ENCODE peak calls at places on chromosome 16, in five cellular contexts. One of them, this sample, is unnamed.

GRCh38 chr16:8962393-8963009 is 1.2 kb downstream of the USP7 start:
- DNase-seq in PC-9: peak; percentile 38
- DNase-seq in SK-N-SH: peak; percentile 53
- DNase-seq in GM23248: peak; percentile 48
- DNase-seq in PC-3: peak; percentile 8
- DNase-seq in this sample: peak; percentile 95

GRCh38 chr16:73012341-73012740 is 35.6 kb downstream of the ZFHX3 start:
- DNase-seq in PC-9: no peak
- DNase-seq in SK-N-SH: no peak
- DNase-seq in GM23248: no peak
- DNase-seq in PC-3: no peak
- DNase-seq in this sample: no peak

GRCh38 chr16:48203974-48204824 is 39.9 kb upstream of the LONP2 start:
- DNase-seq in PC-9: no peak
- DNase-seq in SK-N-SH: no peak
- DNase-seq in GM23248: no peak
- DNase-seq in PC-3: no peak
- DNase-seq in this sample: no peak

GRCh38 chr16:17404903-17405691 is 65.7 kb downstream of the XYLT1 start:
- DNase-seq in PC-9: no peak
- DNase-seq in SK-N-SH: peak; percentile 21
- DNase-seq in GM23248: peak; percentile 95
- DNase-seq in PC-3: no peak
- DNase-seq in this sample: no peak

GRCh38 chr16:82460761-82461160 is 166.0 kb upstream of the CDH13 start:
- DNase-seq in PC-9: no peak
- DNase-seq in SK-N-SH: no peak
- DNase-seq in GM23248: no peak
- DNase-seq in PC-3: no peak
- DNase-seq in this sample: no peak

GRCh38 chr16:9256196-9256595 is 164.8 kb downstream of the HAPSTR1 start:
- DNase-seq in PC-9: no peak
- DNase-seq in SK-N-SH: peak; percentile 34
- DNase-seq in GM23248: peak; percentile 16
- DNase-seq in PC-3: peak; percentile 39
- DNase-seq in this sample: peak; percentile 56

GRCh38 chr16:351804-352520 is 561 bp downstream of the AXIN1 start:
- DNase-seq in PC-9: no peak
- DNase-seq in SK-N-SH: no peak
- DNase-seq in GM23248: peak; percentile 61
- DNase-seq in PC-3: no peak
- DNase-seq in this sample: peak; percentile 14

GRCh38 chr16:88077328-88078108 is 126.3 kb downstream of the BANP start:
- DNase-seq in PC-9: no peak
- DNase-seq in SK-N-SH: peak; percentile 75
- DNase-seq in GM23248: no peak
- DNase-seq in PC-3: no peak
- DNase-seq in this sample: no peak

GRCh38 chr16:66549284-66550131 is at the start of gene TK2:
- DNase-seq in PC-9: no peak
- DNase-seq in SK-N-SH: peak; percentile 91
- DNase-seq in GM23248: peak; percentile 91
- DNase-seq in PC-3: peak; percentile 30
- DNase-seq in this sample: peak; percentile 65

GRCh38 chr16:53156516-53156915 is 101.7 kb downstream of the CHD9 start:
- DNase-seq in PC-9: no peak
- DNase-seq in SK-N-SH: no peak
- DNase-seq in GM23248: peak; percentile 69
- DNase-seq in PC-3: no peak
- DNase-seq in this sample: no peak

GRCh38 chr16:82769845-82770244 is 143.1 kb downstream of the CDH13 start:
- DNase-seq in PC-9: no peak
- DNase-seq in SK-N-SH: no peak
- DNase-seq in GM23248: no peak
- DNase-seq in PC-3: no peak
- DNase-seq in this sample: no peak

GRCh38 chr16:85550422-85551318 is 62.5 kb upstream of the GSE1 start:
- DNase-seq in PC-9: no peak
- DNase-seq in SK-N-SH: no peak
- DNase-seq in GM23248: no peak
- DNase-seq in PC-3: no peak
- DNase-seq in this sample: no peak

GRCh38 chr16:86555763-86556130 is 712 bp upstream of the MTHFSD start:
- DNase-seq in PC-9: no peak
- DNase-seq in SK-N-SH: no peak
- DNase-seq in GM23248: peak; percentile 49
- DNase-seq in PC-3: no peak
- DNase-seq in this sample: no peak

GRCh38 chr16:21001262-21001661 is 100.7 kb downstream of the LYRM1 start:
- DNase-seq in PC-9: no peak
- DNase-seq in SK-N-SH: peak; percentile 26
- DNase-seq in GM23248: peak; percentile 35
- DNase-seq in PC-3: peak; percentile 13
- DNase-seq in this sample: peak; percentile 17

GRCh38 chr16:46882304-46882939 is 1.7 kb upstream of the GPT2 start:
- DNase-seq in PC-9: no peak
- DNase-seq in SK-N-SH: no peak
- DNase-seq in GM23248: no peak
- DNase-seq in PC-3: no peak
- DNase-seq in this sample: no peak

GRCh38 chr16:1105888-1106620 is 10.0 kb upstream of the C1QTNF8 start:
- DNase-seq in PC-9: no peak
- DNase-seq in SK-N-SH: peak; percentile 98
- DNase-seq in GM23248: peak; percentile 81
- DNase-seq in PC-3: peak; percentile 64
- DNase-seq in this sample: no peak

GRCh38 chr16:49094471-49094870 is 187.2 kb downstream of the CBLN1 start:
- DNase-seq in PC-9: no peak
- DNase-seq in SK-N-SH: no peak
- DNase-seq in GM23248: no peak
- DNase-seq in PC-3: no peak
- DNase-seq in this sample: no peak

GRCh38 chr16:81265658-81266451 is 27.4 kb downstream of the BCO1 start:
- DNase-seq in PC-9: no peak
- DNase-seq in SK-N-SH: no peak
- DNase-seq in GM23248: peak; percentile 10
- DNase-seq in PC-3: peak; percentile 31
- DNase-seq in this sample: no peak

GRCh38 chr16:54027126-54027922 is 259.3 kb downstream of the IRX3 start:
- DNase-seq in PC-9: peak; percentile 96
- DNase-seq in SK-N-SH: peak; percentile 12
- DNase-seq in GM23248: peak; percentile 59
- DNase-seq in PC-3: peak; percentile 6
- DNase-seq in this sample: no peak

GRCh38 chr16:15888072-15888976 is at the start of gene CEP20:
- DNase-seq in PC-9: peak; percentile 97
- DNase-seq in SK-N-SH: peak; percentile 98
- DNase-seq in GM23248: peak; percentile 100
- DNase-seq in PC-3: peak; percentile 97
- DNase-seq in this sample: peak; percentile 100

GRCh38 chr16:495127-495748 is 32.3 kb upstream of the CAPN15 start:
- DNase-seq in PC-9: no peak
- DNase-seq in SK-N-SH: peak; percentile 69
- DNase-seq in GM23248: peak; percentile 58
- DNase-seq in PC-3: peak; percentile 45
- DNase-seq in this sample: no peak

GRCh38 chr16:81696136-81696958 is 82.7 kb upstream of the PLCG2 start:
- DNase-seq in PC-9: no peak
- DNase-seq in SK-N-SH: no peak
- DNase-seq in GM23248: no peak
- DNase-seq in PC-3: no peak
- DNase-seq in this sample: no peak

GRCh38 chr16:28321700-28322411 is 29.5 kb downstream of the SBK1 start:
- DNase-seq in PC-9: no peak
- DNase-seq in SK-N-SH: peak; percentile 80
- DNase-seq in GM23248: peak; percentile 63
- DNase-seq in PC-3: peak; percentile 47
- DNase-seq in this sample: peak; percentile 41

GRCh38 chr16:85624646-85625045 is 11.5 kb downstream of the GSE1 start:
- DNase-seq in PC-9: no peak
- DNase-seq in SK-N-SH: no peak
- DNase-seq in GM23248: no peak
- DNase-seq in PC-3: no peak
- DNase-seq in this sample: no peak

GRCh38 chr16:56643833-56644232 is 5.4 kb downstream of the MT1A start:
- DNase-seq in PC-9: no peak
- DNase-seq in SK-N-SH: no peak
- DNase-seq in GM23248: no peak
- DNase-seq in PC-3: no peak
- DNase-seq in this sample: no peak
- H3K4me3 ChIP-seq in PC-9: peak overlapping the region; percentile 32
- H3K4me3 ChIP-seq in SK-N-SH: no peak overlapping the region
- H3K4me3 ChIP-seq in GM23248: peak overlapping the region; percentile 23
- H3K4me3 ChIP-seq in PC-3: no peak overlapping the region
- H3K4me3 ChIP-seq in this sample: peak overlapping the region; percentile 32

GRCh38 chr16:68707341-68708152 is 29.5 kb upstream of the CDH1 start:
- DNase-seq in PC-9: peak; percentile 96
- DNase-seq in SK-N-SH: no peak
- DNase-seq in GM23248: no peak
- DNase-seq in PC-3: peak; percentile 80
- DNase-seq in this sample: no peak
- H3K9me2 ChIP-seq in PC-9: no peaks in the 10 kb centered on the region
- H3K9me2 ChIP-seq in SK-N-SH: no peaks in the 10 kb centered on the region
- H3K9me2 ChIP-seq in GM23248: no peaks in the 10 kb centered on the region
- H3K9me2 ChIP-seq in PC-3: no peaks in the 10 kb centered on the region
- H3K9me2 ChIP-seq in this sample: no peaks in the 10 kb centered on the region

DNA sequence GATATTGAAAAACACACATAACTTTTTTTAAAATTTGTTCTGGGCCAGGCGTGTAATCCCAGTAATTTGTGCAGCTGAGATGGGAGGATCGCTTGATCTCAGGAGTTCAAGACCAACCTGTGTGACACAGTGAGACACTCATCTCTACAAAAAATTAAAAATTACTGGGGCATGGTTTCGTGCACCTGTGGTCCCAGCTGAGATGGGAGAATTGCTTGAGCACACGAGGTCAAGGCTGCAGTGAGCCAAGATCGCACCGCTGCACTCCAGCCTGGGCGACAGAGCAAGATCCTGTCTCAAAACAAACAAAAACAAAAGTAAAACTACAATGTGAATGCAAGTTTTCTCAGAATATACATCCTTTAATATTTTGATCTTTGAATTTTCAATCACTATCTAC is 15.1 kb downstream of the C16orf54 start:
- DNase-seq in PC-9: no peak
- DNase-seq in SK-N-SH: no peak
- DNase-seq in GM23248: no peak
- DNase-seq in PC-3: no peak
- DNase-seq in this sample: peak; percentile 81
- H3F3A ChIP-seq in PC-9: no peaks in the 10 kb centered on the region
- H3F3A ChIP-seq in SK-N-SH: no peaks in the 10 kb centered on the region
- H3F3A ChIP-seq in GM23248: no peaks in the 10 kb centered on the region
- H3F3A ChIP-seq in PC-3: no peaks in the 10 kb centered on the region
- H3F3A ChIP-seq in this sample: peaks cover 30% of the 10 kb centered on the region

GRCh38 chr16:84278333-84278732 is 16.3 kb upstream of the WFDC1 start:
- DNase-seq in PC-9: no peak
- DNase-seq in SK-N-SH: no peak
- DNase-seq in GM23248: no peak
- DNase-seq in PC-3: no peak
- DNase-seq in this sample: no peak
- H3K4me3 ChIP-seq in PC-9: no peak overlapping the region
- H3K4me3 ChIP-seq in SK-N-SH: no peak overlapping the region
- H3K4me3 ChIP-seq in GM23248: no peak overlapping the region
- H3K4me3 ChIP-seq in PC-3: no peak overlapping the region
- H3K4me3 ChIP-seq in this sample: no peak overlapping the region

GRCh38 chr16:24322106-24322505 is 66.0 kb downstream of the CACNG3 start:
- DNase-seq in PC-9: no peak
- DNase-seq in SK-N-SH: no peak
- DNase-seq in GM23248: no peak
- DNase-seq in PC-3: no peak
- DNase-seq in this sample: no peak
- H3K9me2 ChIP-seq in PC-9: no peaks in the 10 kb centered on the region
- H3K9me2 ChIP-seq in SK-N-SH: no peaks in the 10 kb centered on the region
- H3K9me2 ChIP-seq in GM23248: no peaks in the 10 kb centered on the region
- H3K9me2 ChIP-seq in PC-3: no peaks in the 10 kb centered on the region
- H3K9me2 ChIP-seq in this sample: no peaks in the 10 kb centered on the region

GRCh38 chr16:2150418-2151187 is 2.2 kb downstream of the RAB26 start:
- DNase-seq in PC-9: peak; percentile 41
- DNase-seq in SK-N-SH: peak; percentile 64
- DNase-seq in GM23248: no peak
- DNase-seq in PC-3: peak; percentile 43
- DNase-seq in this sample: no peak
- H3F3A ChIP-seq in PC-9: peaks cover 65% of the 10 kb centered on the region
- H3F3A ChIP-seq in SK-N-SH: peaks cover 45% of the 10 kb centered on the region
- H3F3A ChIP-seq in GM23248: peaks cover 48% of the 10 kb centered on the region
- H3F3A ChIP-seq in PC-3: peaks cover 24% of the 10 kb centered on the region
- H3F3A ChIP-seq in this sample: peaks cover 73% of the 10 kb centered on the region

GRCh38 chr16:77212736-77213541 is 13.7 kb downstream of the SYCE1L start:
- DNase-seq in PC-9: no peak
- DNase-seq in SK-N-SH: peak; percentile 89
- DNase-seq in GM23248: peak; percentile 58
- DNase-seq in PC-3: peak; percentile 44
- DNase-seq in this sample: peak; percentile 19
- H3K4me3 ChIP-seq in PC-9: peak overlapping the region; percentile 78
- H3K4me3 ChIP-seq in SK-N-SH: peak overlapping the region; percentile 69
- H3K4me3 ChIP-seq in GM23248: peak overlapping the region; percentile 56
- H3K4me3 ChIP-seq in PC-3: peak overlapping the region; percentile 77
- H3K4me3 ChIP-seq in this sample: peak overlapping the region; percentile 61

DNA sequence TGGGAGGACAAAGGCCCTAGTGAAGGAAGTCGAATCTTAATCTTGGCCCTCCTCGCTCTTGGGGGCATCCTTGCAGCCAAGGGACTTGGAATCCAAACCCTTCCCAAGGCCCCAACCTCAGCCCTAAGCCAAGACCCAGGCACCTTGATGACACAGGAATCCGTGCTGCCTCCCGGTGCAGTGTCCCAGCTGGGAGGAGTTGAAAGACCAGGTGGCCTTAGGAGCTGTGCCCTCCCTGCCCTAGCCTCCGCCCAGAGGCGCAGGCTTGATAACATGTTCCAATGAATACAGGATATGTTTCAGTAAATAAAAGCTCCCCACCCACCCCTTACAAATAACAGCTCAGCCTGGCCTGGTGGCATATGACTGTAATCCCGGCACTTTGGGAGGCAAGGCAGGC is at the start of gene CHST5:
- DNase-seq in PC-9: no peak
- DNase-seq in SK-N-SH: no peak
- DNase-seq in GM23248: no peak
- DNase-seq in PC-3: no peak
- DNase-seq in this sample: no peak
- H3K9me2 ChIP-seq in PC-9: no peaks in the 10 kb centered on the region
- H3K9me2 ChIP-seq in SK-N-SH: no peaks in the 10 kb centered on the region
- H3K9me2 ChIP-seq in GM23248: no peaks in the 10 kb centered on the region
- H3K9me2 ChIP-seq in PC-3: no peaks in the 10 kb centered on the region
- H3K9me2 ChIP-seq in this sample: no peaks in the 10 kb centered on the region

This sample was measured in MM.1S.